ENCODE peak calls at places on chromosomes 6 and 20, in five cellular contexts. One of them, this sample, is unnamed.
A peak's percentile ranks its signal among the peaks of the same experiment; 100 is the strongest.

GRCh38 chr6:168428052-168428829 is 12.7 kb upstream of the SMOC2 start:
- DNase-seq in fibroblast of lung: no peak
- DNase-seq in K562: no peak
- DNase-seq in H1: no peak
- DNase-seq in NT2/D1: no peak
- DNase-seq in this sample: no peak

GRCh38 chr6:18742406-18742805 is 355.3 kb downstream of the RNF144B start:
- DNase-seq in fibroblast of lung: peak; percentile 40
- DNase-seq in K562: no peak
- DNase-seq in H1: no peak
- DNase-seq in NT2/D1: no peak
- DNase-seq in this sample: no peak

GRCh38 chr6:53322188-53323029 is 26.3 kb downstream of the ELOVL5 start:
- DNase-seq in fibroblast of lung: peak; percentile 60
- DNase-seq in K562: no peak
- DNase-seq in H1: no peak
- DNase-seq in NT2/D1: no peak
- DNase-seq in this sample: no peak

GRCh38 chr6:49849121-49849907 is 17.0 kb downstream of the CRISP1 start:
- DNase-seq in fibroblast of lung: peak; percentile 78
- DNase-seq in K562: peak; percentile 66
- DNase-seq in H1: no peak
- DNase-seq in NT2/D1: peak; percentile 2
- DNase-seq in this sample: peak; percentile 84

GRCh38 chr6:52285174-52286068 is 879 bp upstream of the MCM3 start:
- DNase-seq in fibroblast of lung: peak; percentile 43
- DNase-seq in K562: peak; percentile 40
- DNase-seq in H1: no peak
- DNase-seq in NT2/D1: no peak
- DNase-seq in this sample: no peak

GRCh38 chr6:74979065-74979766 is 226.6 kb downstream of the COL12A1 start:
- DNase-seq in fibroblast of lung: no peak
- DNase-seq in K562: no peak
- DNase-seq in H1: no peak
- DNase-seq in NT2/D1: no peak
- DNase-seq in this sample: no peak

GRCh38 chr6:130882370-130882769 is 55.2 kb downstream of the SMLR1 start:
- DNase-seq in fibroblast of lung: no peak
- DNase-seq in K562: no peak
- DNase-seq in H1: no peak
- DNase-seq in NT2/D1: no peak
- DNase-seq in this sample: no peak

GRCh38 chr20:46367234-46367633 is 39.2 kb downstream of the ELMO2 start:
- DNase-seq in fibroblast of lung: no peak
- DNase-seq in K562: no peak
- DNase-seq in H1: no peak
- DNase-seq in NT2/D1: no peak
- DNase-seq in this sample: no peak

GRCh38 chr20:2114106-2114505 is 12.5 kb downstream of the STK35 start:
- DNase-seq in fibroblast of lung: no peak
- DNase-seq in K562: no peak
- DNase-seq in H1: no peak
- DNase-seq in NT2/D1: no peak
- DNase-seq in this sample: no peak

GRCh38 chr20:2108987-2109386 is 7.4 kb downstream of the STK35 start:
- DNase-seq in fibroblast of lung: peak; percentile 35
- DNase-seq in K562: no peak
- DNase-seq in H1: no peak
- DNase-seq in NT2/D1: no peak
- DNase-seq in this sample: no peak

GRCh38 chr20:2108498-2108897 is 6.9 kb downstream of the STK35 start:
- DNase-seq in fibroblast of lung: no peak
- DNase-seq in K562: no peak
- DNase-seq in H1: no peak
- DNase-seq in NT2/D1: no peak
- DNase-seq in this sample: no peak

GRCh38 chr20:2112910-2113309 is 11.3 kb downstream of the STK35 start:
- DNase-seq in fibroblast of lung: no peak
- DNase-seq in K562: no peak
- DNase-seq in H1: no peak
- DNase-seq in NT2/D1: no peak
- DNase-seq in this sample: no peak

GRCh38 chr20:2109425-2110210 is 8.0 kb downstream of the STK35 start:
- DNase-seq in fibroblast of lung: peak; percentile 50
- DNase-seq in K562: no peak
- DNase-seq in H1: no peak
- DNase-seq in NT2/D1: no peak
- DNase-seq in this sample: no peak
- H3K9ac ChIP-seq in fibroblast of lung: no peak overlapping the region
- H3K9ac ChIP-seq in K562: no peak overlapping the region
- H3K9ac ChIP-seq in H1: no peak overlapping the region
- H3K9ac ChIP-seq in NT2/D1: no peak overlapping the region
- H3K9ac ChIP-seq in this sample: no peak overlapping the region

GRCh38 chr6:34225551-34225950 is 11.1 kb upstream of the HMGA1 start:
- DNase-seq in fibroblast of lung: no peak
- DNase-seq in K562: no peak
- DNase-seq in H1: no peak
- DNase-seq in NT2/D1: no peak
- DNase-seq in this sample: no peak

GRCh38 chr6:34227656-34228421 is 8.8 kb upstream of the HMGA1 start:
- DNase-seq in fibroblast of lung: no peak
- DNase-seq in K562: no peak
- DNase-seq in H1: no peak
- DNase-seq in NT2/D1: no peak
- DNase-seq in this sample: no peak

GRCh38 chr6:34226066-34226465 is 10.6 kb upstream of the HMGA1 start:
- DNase-seq in fibroblast of lung: no peak
- DNase-seq in K562: no peak
- DNase-seq in H1: no peak
- DNase-seq in NT2/D1: no peak
- DNase-seq in this sample: no peak

GRCh38 chr6:34223964-34224940 is 12.4 kb upstream of the HMGA1 start:
- DNase-seq in fibroblast of lung: peak; percentile 95
- DNase-seq in K562: peak; percentile 98
- DNase-seq in H1: no peak
- DNase-seq in NT2/D1: no peak
- DNase-seq in this sample: peak; percentile 45

GRCh38 chr6:34226731-34227586 is 9.7 kb upstream of the HMGA1 start:
- DNase-seq in fibroblast of lung: no peak
- DNase-seq in K562: no peak
- DNase-seq in H1: no peak
- DNase-seq in NT2/D1: no peak
- DNase-seq in this sample: no peak
- H3K4me3 ChIP-seq in fibroblast of lung: no peak overlapping the region
- H3K4me3 ChIP-seq in K562: no peak overlapping the region
- H3K4me3 ChIP-seq in H1: no peak overlapping the region
- H3K4me3 ChIP-seq in NT2/D1: no peak overlapping the region
- H3K4me3 ChIP-seq in this sample: no peak overlapping the region

DNA sequence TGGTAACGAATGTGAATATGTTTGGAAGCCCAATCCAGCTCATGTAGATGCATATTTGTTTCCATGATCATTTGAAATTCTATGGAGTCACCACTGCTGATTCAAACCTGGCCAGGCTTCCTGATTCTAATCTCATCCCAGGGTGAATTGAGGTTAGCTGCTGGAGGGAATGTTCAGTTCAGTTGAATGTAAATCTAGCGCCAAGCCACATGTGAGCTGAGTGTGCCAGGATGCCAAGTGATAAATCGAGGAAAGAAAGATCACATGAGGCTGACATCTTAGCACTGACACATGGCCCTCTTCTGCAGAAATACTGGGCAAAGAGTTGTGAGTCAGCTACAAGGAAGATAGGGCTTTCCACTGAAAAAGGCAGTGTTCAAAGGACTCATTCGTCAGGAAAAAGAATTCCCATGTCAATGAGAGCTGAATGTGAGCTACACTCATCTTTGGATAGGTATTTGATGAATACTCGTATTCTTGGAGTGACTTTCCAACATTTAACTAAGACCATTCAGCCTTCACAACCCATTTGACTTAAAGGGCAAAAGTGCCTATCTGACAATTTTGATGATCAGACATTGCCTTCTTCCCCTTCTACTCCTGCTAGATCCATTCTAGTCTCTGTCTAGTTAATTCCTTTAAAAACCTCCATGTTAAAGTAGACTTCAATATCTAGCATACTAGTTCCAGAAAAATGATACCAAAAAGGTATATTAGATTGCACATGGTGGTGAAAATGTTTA is 172.1 kb downstream of the MTFR2 start:
- DNase-seq in fibroblast of lung: peak; percentile 92
- DNase-seq in K562: no peak
- DNase-seq in H1: no peak
- DNase-seq in NT2/D1: no peak
- DNase-seq in this sample: no peak
- H3K9ac ChIP-seq in fibroblast of lung: no peak overlapping the region
- H3K9ac ChIP-seq in K562: no peak overlapping the region
- H3K9ac ChIP-seq in H1: no peak overlapping the region
- H3K9ac ChIP-seq in NT2/D1: no peak overlapping the region
- H3K9ac ChIP-seq in this sample: no peak overlapping the region

DNA sequence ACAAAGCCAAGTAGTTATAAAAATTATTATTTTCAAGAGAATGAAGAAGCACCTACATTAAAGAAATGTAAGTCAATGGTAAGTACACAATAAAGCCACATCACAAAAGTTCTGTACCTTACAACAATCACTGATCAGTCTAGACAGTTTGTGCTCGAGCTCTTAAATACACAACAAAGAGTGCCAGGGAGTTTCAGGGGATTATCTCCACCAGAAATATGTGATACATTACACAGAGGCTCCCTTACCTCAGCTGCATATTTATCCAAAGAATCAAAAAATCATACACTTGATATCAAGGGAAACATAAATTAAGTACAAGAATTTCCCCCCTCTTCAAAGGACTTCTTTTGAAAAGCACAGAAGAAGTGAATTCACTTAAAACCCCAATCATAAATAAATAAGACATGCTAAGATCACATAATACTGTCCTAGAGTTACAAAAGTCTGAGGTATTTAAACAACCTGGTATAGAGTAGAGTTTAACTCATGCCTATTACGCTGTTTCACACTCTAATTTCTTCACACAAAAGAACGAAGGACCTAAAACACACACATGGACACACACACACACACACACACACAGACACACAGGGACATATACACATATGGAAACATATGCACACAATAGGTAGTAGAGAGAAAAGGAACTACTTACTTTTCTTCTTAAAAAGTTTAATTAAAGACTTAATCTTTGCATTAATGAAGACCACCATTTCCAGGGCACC is 555 bp downstream of the NHSL1 start:
- DNase-seq in fibroblast of lung: no peak
- DNase-seq in K562: no peak
- DNase-seq in H1: no peak
- DNase-seq in NT2/D1: no peak
- DNase-seq in this sample: no peak
- H3K4me3 ChIP-seq in fibroblast of lung: no peak overlapping the region
- H3K4me3 ChIP-seq in K562: no peak overlapping the region
- H3K4me3 ChIP-seq in H1: peak overlapping the region; percentile 30
- H3K4me3 ChIP-seq in NT2/D1: no peak overlapping the region
- H3K4me3 ChIP-seq in this sample: no peak overlapping the region

GRCh38 chr20:2387180-2387577 is 6.5 kb downstream of the TGM6 start:
- DNase-seq in fibroblast of lung: peak; percentile 26
- DNase-seq in K562: peak; percentile 63
- DNase-seq in H1: peak; percentile 47
- DNase-seq in NT2/D1: peak; percentile 61
- DNase-seq in this sample: peak; percentile 6
- H3K9ac ChIP-seq in fibroblast of lung: no peak overlapping the region
- H3K9ac ChIP-seq in K562: no peak overlapping the region
- H3K9ac ChIP-seq in H1: no peak overlapping the region
- H3K9ac ChIP-seq in NT2/D1: no peak overlapping the region
- H3K9ac ChIP-seq in this sample: no peak overlapping the region

GRCh38 chr20:9068896-9069663 is at the start of gene PLCB4:
- DNase-seq in fibroblast of lung: peak; percentile 59
- DNase-seq in K562: peak; percentile 9
- DNase-seq in H1: no peak
- DNase-seq in NT2/D1: no peak
- DNase-seq in this sample: peak; percentile 44
- H3K4me3 ChIP-seq in fibroblast of lung: peak within 1 kb of the TSS; percentile 76
- H3K4me3 ChIP-seq in K562: peak within 1 kb of the TSS; percentile 46
- H3K4me3 ChIP-seq in H1: peak within 1 kb of the TSS; percentile 71
- H3K4me3 ChIP-seq in NT2/D1: peak within 1 kb of the TSS; percentile 75
- H3K4me3 ChIP-seq in this sample: peak within 1 kb of the TSS; percentile 91

GRCh38 chr6:89555751-89556150 is 82.8 kb downstream of the LYRM2 start:
- DNase-seq in fibroblast of lung: no peak
- DNase-seq in K562: no peak
- DNase-seq in H1: no peak
- DNase-seq in NT2/D1: peak; percentile 35
- DNase-seq in this sample: no peak
- H3K9ac ChIP-seq in fibroblast of lung: no peak overlapping the region
- H3K9ac ChIP-seq in K562: no peak overlapping the region
- H3K9ac ChIP-seq in H1: no peak overlapping the region
- H3K9ac ChIP-seq in NT2/D1: no peak overlapping the region
- H3K9ac ChIP-seq in this sample: no peak overlapping the region

GRCh38 chr20:10314198-10314597 is 95.6 kb downstream of the SNAP25 start:
- DNase-seq in fibroblast of lung: peak; percentile 88
- DNase-seq in K562: no peak
- DNase-seq in H1: no peak
- DNase-seq in NT2/D1: no peak
- DNase-seq in this sample: no peak
- H3K4me3 ChIP-seq in fibroblast of lung: no peak overlapping the region
- H3K4me3 ChIP-seq in K562: no peak overlapping the region
- H3K4me3 ChIP-seq in H1: no peak overlapping the region
- H3K4me3 ChIP-seq in NT2/D1: no peak overlapping the region
- H3K4me3 ChIP-seq in this sample: no peak overlapping the region

GRCh38 chr6:149456311-149457021 is 28.3 kb downstream of the ZC3H12D start:
- DNase-seq in fibroblast of lung: no peak
- DNase-seq in K562: peak; percentile 56
- DNase-seq in H1: no peak
- DNase-seq in NT2/D1: no peak
- DNase-seq in this sample: no peak

GRCh38 chr6:149452062-149452939 is 32.5 kb downstream of the ZC3H12D start:
- DNase-seq in fibroblast of lung: no peak
- DNase-seq in K562: no peak
- DNase-seq in H1: no peak
- DNase-seq in NT2/D1: no peak
- DNase-seq in this sample: no peak

GRCh38 chr6:149455028-149455732 is 29.6 kb downstream of the ZC3H12D start:
- DNase-seq in fibroblast of lung: no peak
- DNase-seq in K562: no peak
- DNase-seq in H1: no peak
- DNase-seq in NT2/D1: no peak
- DNase-seq in this sample: no peak

GRCh38 chr6:149453597-149454340 is 31.0 kb downstream of the ZC3H12D start:
- DNase-seq in fibroblast of lung: no peak
- DNase-seq in K562: no peak
- DNase-seq in H1: no peak
- DNase-seq in NT2/D1: no peak
- DNase-seq in this sample: no peak

GRCh38 chr6:149454405-149454848 is 30.4 kb downstream of the ZC3H12D start:
- DNase-seq in fibroblast of lung: peak; percentile 98
- DNase-seq in K562: no peak
- DNase-seq in H1: no peak
- DNase-seq in NT2/D1: no peak
- DNase-seq in this sample: no peak
- H3K9ac ChIP-seq in fibroblast of lung: no peak overlapping the region
- H3K9ac ChIP-seq in K562: no peak overlapping the region
- H3K9ac ChIP-seq in H1: no peak overlapping the region
- H3K9ac ChIP-seq in NT2/D1: no peak overlapping the region
- H3K9ac ChIP-seq in this sample: no peak overlapping the region

GRCh38 chr6:156585859-156586258 is 191.3 kb upstream of the ARID1B start:
- DNase-seq in fibroblast of lung: peak; percentile 29
- DNase-seq in K562: no peak
- DNase-seq in H1: no peak
- DNase-seq in NT2/D1: no peak
- DNase-seq in this sample: no peak
- H3K4me3 ChIP-seq in fibroblast of lung: no peak overlapping the region
- H3K4me3 ChIP-seq in K562: no peak overlapping the region
- H3K4me3 ChIP-seq in H1: no peak overlapping the region
- H3K4me3 ChIP-seq in NT2/D1: no peak overlapping the region
- H3K4me3 ChIP-seq in this sample: no peak overlapping the region